ENCODE peak calls at places on chromosomes 16 and 17, in nine cellular contexts. One of them, this sample, is unnamed.

GRCh38 chr16:5257462-5257861 is 159.9 kb upstream of the EEF2KMT start:
- DNase-seq in hepatocyte: no peak
- DNase-seq in upper lobe of right lung: no peak
- DNase-seq in transverse colon: no peak
- DNase-seq in heart left ventricle: no peak
- DNase-seq in PC-9: no peak
- DNase-seq in uterus: no peak
- DNase-seq in A549: no peak
- DNase-seq in thoracic aorta: no peak
- DNase-seq in this sample: no peak

GRCh38 chr17:80996422-80997305 is 5.0 kb downstream of the CHMP6 start:
- DNase-seq in uterus: no peak
- DNase-seq in heart left ventricle: peak; percentile 17
- DNase-seq in PC-9: no peak
- DNase-seq in hepatocyte: no peak
- DNase-seq in thoracic aorta: peak; percentile 1
- DNase-seq in A549: no peak
- DNase-seq in transverse colon: no peak
- DNase-seq in upper lobe of right lung: no peak
- DNase-seq in this sample: no peak

GRCh38 chr17:32813021-32813420 is 63.9 kb downstream of the MYO1D start:
- DNase-seq in hepatocyte: no peak
- DNase-seq in thoracic aorta: no peak
- DNase-seq in uterus: no peak
- DNase-seq in transverse colon: no peak
- DNase-seq in upper lobe of right lung: no peak
- DNase-seq in PC-9: no peak
- DNase-seq in A549: no peak
- DNase-seq in heart left ventricle: no peak
- DNase-seq in this sample: no peak

GRCh38 chr17:40516581-40517285 is 15.3 kb upstream of the TNS4 start:
- DNase-seq in transverse colon: peak; percentile 46
- DNase-seq in PC-9: peak; percentile 65
- DNase-seq in heart left ventricle: no peak
- DNase-seq in upper lobe of right lung: peak; percentile 53
- DNase-seq in thoracic aorta: no peak
- DNase-seq in A549: peak; percentile 74
- DNase-seq in uterus: peak; percentile 11
- DNase-seq in hepatocyte: no peak
- DNase-seq in this sample: no peak

GRCh38 chr17:81418710-81419332 is 23.6 kb downstream of the BAHCC1 start:
- DNase-seq in uterus: no peak
- DNase-seq in upper lobe of right lung: no peak
- DNase-seq in thoracic aorta: no peak
- DNase-seq in heart left ventricle: no peak
- DNase-seq in A549: no peak
- DNase-seq in PC-9: peak; percentile 33
- DNase-seq in hepatocyte: no peak
- DNase-seq in transverse colon: no peak
- DNase-seq in this sample: no peak

GRCh38 chr17:44187131-44187899 is 543 bp downstream of the TMUB2 start:
- DNase-seq in thoracic aorta: no peak
- DNase-seq in hepatocyte: no peak
- DNase-seq in A549: no peak
- DNase-seq in uterus: no peak
- DNase-seq in upper lobe of right lung: no peak
- DNase-seq in heart left ventricle: no peak
- DNase-seq in transverse colon: no peak
- DNase-seq in PC-9: no peak
- DNase-seq in this sample: no peak

GRCh38 chr17:59154721-59155438 is at the start of gene SKA2:
- DNase-seq in A549: peak; percentile 95
- DNase-seq in PC-9: peak; percentile 98
- DNase-seq in thoracic aorta: peak; percentile 92
- DNase-seq in upper lobe of right lung: peak; percentile 97
- DNase-seq in heart left ventricle: peak; percentile 98
- DNase-seq in hepatocyte: no peak
- DNase-seq in uterus: peak; percentile 95
- DNase-seq in transverse colon: peak; percentile 97
- DNase-seq in this sample: no peak

GRCh38 chr16:68287276-68288251 is 23.2 kb downstream of the SLC7A6OS start:
- DNase-seq in uterus: peak; percentile 58
- DNase-seq in transverse colon: no peak
- DNase-seq in thoracic aorta: peak; percentile 54
- DNase-seq in upper lobe of right lung: no peak
- DNase-seq in heart left ventricle: peak; percentile 89
- DNase-seq in hepatocyte: no peak
- DNase-seq in A549: no peak
- DNase-seq in PC-9: peak; percentile 36
- DNase-seq in this sample: no peak

GRCh38 chr16:28261916-28262315 is 30.4 kb upstream of the SBK1 start:
- DNase-seq in transverse colon: peak; percentile 51
- DNase-seq in A549: no peak
- DNase-seq in PC-9: peak; percentile 66
- DNase-seq in thoracic aorta: no peak
- DNase-seq in heart left ventricle: peak; percentile 82
- DNase-seq in hepatocyte: no peak
- DNase-seq in upper lobe of right lung: no peak
- DNase-seq in uterus: no peak
- DNase-seq in this sample: no peak

GRCh38 chr17:2239882-2240430 is 63.6 kb downstream of the SMG6 start:
- DNase-seq in transverse colon: peak; percentile 60
- DNase-seq in uterus: peak; percentile 75
- DNase-seq in hepatocyte: no peak
- DNase-seq in A549: peak; percentile 50
- DNase-seq in PC-9: peak; percentile 63
- DNase-seq in upper lobe of right lung: no peak
- DNase-seq in thoracic aorta: peak; percentile 55
- DNase-seq in heart left ventricle: peak; percentile 69
- DNase-seq in this sample: peak; percentile 79

GRCh38 chr16:75256059-75256870 is 4.8 kb upstream of the BCAR1 start:
- DNase-seq in hepatocyte: peak; percentile 24
- DNase-seq in uterus: no peak
- DNase-seq in A549: no peak
- DNase-seq in thoracic aorta: no peak
- DNase-seq in transverse colon: no peak
- DNase-seq in PC-9: no peak
- DNase-seq in upper lobe of right lung: peak; percentile 70
- DNase-seq in heart left ventricle: no peak
- DNase-seq in this sample: no peak

DNA sequence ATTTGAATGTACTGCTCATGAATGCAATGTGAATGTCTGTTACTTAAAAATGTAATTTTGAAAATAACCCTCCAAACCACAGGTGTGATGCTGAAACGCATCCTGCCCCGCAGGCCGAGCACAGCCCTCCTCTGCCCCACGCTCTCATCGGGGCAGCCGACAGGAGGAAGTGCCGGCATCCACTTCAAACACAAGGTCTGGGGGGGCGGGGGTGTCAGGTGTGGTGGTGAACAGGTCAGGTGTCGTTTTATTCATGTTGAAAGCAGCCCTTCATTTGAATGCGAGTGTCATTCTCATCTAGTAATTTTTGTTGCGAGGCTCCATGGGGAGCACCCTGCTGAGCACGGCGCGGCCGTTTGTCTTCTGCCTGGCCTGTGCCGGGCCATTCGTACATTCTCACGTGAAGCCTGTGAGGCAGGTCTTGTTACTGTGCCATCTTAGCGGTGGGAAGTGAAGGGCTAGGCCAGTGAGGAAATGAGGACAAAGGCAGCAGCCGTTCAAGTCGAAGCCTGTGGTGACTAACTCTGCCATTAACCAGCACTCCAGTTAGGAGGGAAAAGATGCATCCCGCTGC is 1.8 kb downstream of the ACSF3 start:
- DNase-seq in uterus: no peak
- DNase-seq in transverse colon: no peak
- DNase-seq in thoracic aorta: no peak
- DNase-seq in hepatocyte: no peak
- DNase-seq in upper lobe of right lung: no peak
- DNase-seq in heart left ventricle: no peak
- DNase-seq in A549: no peak
- DNase-seq in PC-9: no peak
- DNase-seq in this sample: no peak
- H3K27ac ChIP-seq in uterus: no peak overlapping the region
- H3K27ac ChIP-seq in transverse colon: no peak overlapping the region
- H3K27ac ChIP-seq in thoracic aorta: no peak overlapping the region
- H3K27ac ChIP-seq in hepatocyte: no peak overlapping the region
- H3K27ac ChIP-seq in upper lobe of right lung: no peak overlapping the region
- H3K27ac ChIP-seq in heart left ventricle: no peak overlapping the region
- H3K27ac ChIP-seq in A549: no peak overlapping the region
- H3K27ac ChIP-seq in PC-9: no peak overlapping the region
- H3K27ac ChIP-seq in this sample: no peak overlapping the region

DNA sequence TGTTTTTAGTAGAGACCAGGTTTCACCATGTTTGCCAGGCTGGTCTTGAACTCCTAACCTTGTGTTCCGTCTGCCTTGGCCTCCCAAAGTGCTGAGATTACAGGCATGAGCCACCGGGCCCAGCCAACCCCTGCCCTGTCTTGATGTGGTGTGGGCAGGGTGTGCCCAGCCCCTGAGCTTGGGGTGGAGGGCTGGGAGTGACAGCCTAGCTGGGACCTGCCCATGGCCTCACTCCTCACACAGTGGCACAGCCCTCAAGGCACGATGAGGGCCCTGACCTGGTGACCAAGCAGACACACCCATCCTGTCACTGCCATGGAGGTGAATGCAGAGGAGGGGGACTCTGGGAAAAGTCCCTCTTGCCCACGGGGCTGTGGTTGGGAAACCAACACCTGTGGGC is 3.0 kb downstream of the IL32 start:
- DNase-seq in thoracic aorta: no peak
- DNase-seq in hepatocyte: no peak
- DNase-seq in upper lobe of right lung: no peak
- DNase-seq in heart left ventricle: no peak
- DNase-seq in PC-9: peak; percentile 40
- DNase-seq in transverse colon: peak; percentile 44
- DNase-seq in uterus: no peak
- DNase-seq in A549: no peak
- DNase-seq in this sample: no peak
- TF ChIP-seq CTCF in thoracic aorta: no peak
- TF ChIP-seq CTCF in hepatocyte: no peak
- TF ChIP-seq CTCF in upper lobe of right lung: no peak
- TF ChIP-seq CTCF in heart left ventricle: no peak
- TF ChIP-seq CTCF in PC-9: no peak
- TF ChIP-seq CTCF in transverse colon: no peak
- TF ChIP-seq CTCF in uterus: no peak
- TF ChIP-seq CTCF in A549: no peak
- TF ChIP-seq CTCF in this sample: no peak

GRCh38 chr16:86298166-86299131 is 211.9 kb upstream of the FOXF1 start:
- DNase-seq in heart left ventricle: no peak
- DNase-seq in PC-9: no peak
- DNase-seq in thoracic aorta: no peak
- DNase-seq in hepatocyte: peak; percentile 57
- DNase-seq in uterus: peak; percentile 46
- DNase-seq in transverse colon: peak; percentile 33
- DNase-seq in upper lobe of right lung: no peak
- DNase-seq in A549: no peak
- DNase-seq in this sample: no peak
- H3K27ac ChIP-seq in heart left ventricle: no peak overlapping the region
- H3K27ac ChIP-seq in PC-9: no peak overlapping the region
- H3K27ac ChIP-seq in thoracic aorta: no peak overlapping the region
- H3K27ac ChIP-seq in hepatocyte: peak overlapping the region; percentile 83
- H3K27ac ChIP-seq in uterus: peak overlapping the region; percentile 14
- H3K27ac ChIP-seq in transverse colon: peak overlapping the region; percentile 95
- H3K27ac ChIP-seq in upper lobe of right lung: no peak overlapping the region
- H3K27ac ChIP-seq in A549: no peak overlapping the region
- H3K27ac ChIP-seq in this sample: peak overlapping the region; percentile 90

GRCh38 chr17:17849147-17849820 is 12.5 kb upstream of the SREBF1 start:
- DNase-seq in PC-9: no peak
- DNase-seq in heart left ventricle: peak; percentile 76
- DNase-seq in transverse colon: peak; percentile 67
- DNase-seq in A549: no peak
- DNase-seq in hepatocyte: no peak
- DNase-seq in thoracic aorta: peak; percentile 35
- DNase-seq in uterus: peak; percentile 54
- DNase-seq in upper lobe of right lung: peak; percentile 92
- DNase-seq in this sample: no peak

GRCh38 chr17:17851603-17852002 is 14.8 kb upstream of the SREBF1 start:
- DNase-seq in A549: no peak
- DNase-seq in uterus: no peak
- DNase-seq in upper lobe of right lung: no peak
- DNase-seq in hepatocyte: no peak
- DNase-seq in transverse colon: no peak
- DNase-seq in thoracic aorta: no peak
- DNase-seq in PC-9: no peak
- DNase-seq in heart left ventricle: no peak
- DNase-seq in this sample: no peak

GRCh38 chr17:17848311-17848710 is 11.5 kb upstream of the SREBF1 start:
- DNase-seq in heart left ventricle: no peak
- DNase-seq in PC-9: no peak
- DNase-seq in uterus: no peak
- DNase-seq in hepatocyte: no peak
- DNase-seq in A549: no peak
- DNase-seq in upper lobe of right lung: no peak
- DNase-seq in thoracic aorta: no peak
- DNase-seq in transverse colon: no peak
- DNase-seq in this sample: no peak

GRCh38 chr17:17851101-17851500 is 14.3 kb upstream of the SREBF1 start:
- DNase-seq in hepatocyte: no peak
- DNase-seq in thoracic aorta: no peak
- DNase-seq in PC-9: no peak
- DNase-seq in upper lobe of right lung: no peak
- DNase-seq in A549: no peak
- DNase-seq in uterus: no peak
- DNase-seq in transverse colon: no peak
- DNase-seq in heart left ventricle: no peak
- DNase-seq in this sample: no peak

GRCh38 chr17:17849863-17850373 is 13.1 kb upstream of the SREBF1 start:
- DNase-seq in A549: no peak
- DNase-seq in PC-9: peak; percentile 44
- DNase-seq in upper lobe of right lung: no peak
- DNase-seq in thoracic aorta: no peak
- DNase-seq in heart left ventricle: peak; percentile 70
- DNase-seq in uterus: peak; percentile 63
- DNase-seq in hepatocyte: peak; percentile 48
- DNase-seq in transverse colon: peak; percentile 55
- DNase-seq in this sample: no peak
- TF ChIP-seq CTCF in A549: no peak
- TF ChIP-seq CTCF in PC-9: no peak
- TF ChIP-seq CTCF in upper lobe of right lung: peak; percentile 29
- TF ChIP-seq CTCF in thoracic aorta: peak; percentile 15
- TF ChIP-seq CTCF in heart left ventricle: peak; percentile 30
- TF ChIP-seq CTCF in uterus: peak; percentile 16
- TF ChIP-seq CTCF in hepatocyte: no peak
- TF ChIP-seq CTCF in transverse colon: peak; percentile 24
- TF ChIP-seq CTCF in this sample: peak; percentile 40

DNA sequence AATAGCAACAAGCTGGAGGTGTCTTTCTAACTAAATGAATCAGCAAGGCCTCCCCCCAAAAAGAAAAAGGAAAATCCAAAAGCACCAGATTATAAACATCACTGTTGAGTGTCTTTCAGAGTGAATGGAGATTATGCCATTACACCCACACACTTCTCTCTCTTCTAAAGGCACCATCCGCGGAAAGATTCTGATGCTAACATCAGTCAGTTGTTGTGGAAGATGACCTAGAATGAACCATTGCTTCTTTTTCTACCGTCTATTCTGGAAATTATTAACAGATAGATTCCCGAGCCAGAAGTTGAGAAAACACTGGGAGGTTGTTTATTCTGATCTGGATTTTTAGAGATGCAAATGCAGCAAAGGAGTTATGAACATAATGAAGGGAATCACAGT is 60.9 kb upstream of the FAM20A start:
- DNase-seq in uterus: no peak
- DNase-seq in transverse colon: no peak
- DNase-seq in hepatocyte: no peak
- DNase-seq in PC-9: no peak
- DNase-seq in heart left ventricle: no peak
- DNase-seq in thoracic aorta: no peak
- DNase-seq in upper lobe of right lung: no peak
- DNase-seq in A549: no peak
- DNase-seq in this sample: no peak
- H3K27ac ChIP-seq in uterus: no peak overlapping the region
- H3K27ac ChIP-seq in transverse colon: no peak overlapping the region
- H3K27ac ChIP-seq in hepatocyte: no peak overlapping the region
- H3K27ac ChIP-seq in PC-9: no peak overlapping the region
- H3K27ac ChIP-seq in heart left ventricle: no peak overlapping the region
- H3K27ac ChIP-seq in thoracic aorta: no peak overlapping the region
- H3K27ac ChIP-seq in upper lobe of right lung: no peak overlapping the region
- H3K27ac ChIP-seq in A549: no peak overlapping the region
- H3K27ac ChIP-seq in this sample: no peak overlapping the region

This sample was measured in AG04450.